ENCODE peak calls at places on chromosome 5, in four cellular contexts. C is GM12878, P is K562, N is H1. M is an unnamed sample.

GRCh38 chr5:127960126-127960744 is 123.3 kb upstream of the SLC12A2 start:
- DNase-seq in C (no peak), P (no peak), N (no peak), M (no peak)

GRCh38 chr5:41790038-41790776 is 80.0 kb downstream of the OXCT1 start:
- DNase-seq in C (no peak), P (no peak), N (no peak), M (peak; percentile 55)

GRCh38 chr5:4156153-4156552 is 560.5 kb downstream of the IRX1 start:
- DNase-seq in C (no peak), P (no peak), N (no peak), M (no peak)

GRCh38 chr5:161397448-161397847 is 149.1 kb downstream of the GABRB2 start:
- DNase-seq in C (no peak), P (no peak), N (no peak), M (no peak)

GRCh38 chr5:33852327-33852726 is 39.5 kb downstream of the ADAMTS12 start:
- DNase-seq in C (no peak), P (no peak), N (no peak), M (no peak)

GRCh38 chr5:2754621-2755370 is 3.3 kb upstream of the IRX2 start:
- DNase-seq in C (no peak), P (no peak), N (peak; percentile 62), M (peak; percentile 38)

GRCh38 chr5:35458824-35459207 is 158.8 kb upstream of the SPEF2 start:
- DNase-seq in C (no peak), P (no peak), N (no peak), M (peak; percentile 24)

GRCh38 chr5:6728011-6728794 is 15.0 kb downstream of the TENT4A start:
- DNase-seq in C (no peak), P (no peak), N (no peak), M (peak; percentile 57)

GRCh38 chr5:89053547-89053946 is 170.6 kb upstream of the MEF2C start:
- DNase-seq in C (no peak), P (no peak), N (no peak), M (no peak)

GRCh38 chr5:116442095-116442534 is 132.5 kb downstream of the SEMA6A start:
- DNase-seq in C (no peak), P (no peak), N (no peak), M (peak; percentile 49)

GRCh38 chr5:8458038-8458383 is 589.1 kb downstream of the MTRR start:
- DNase-seq in C (no peak), P (peak; percentile 39), N (no peak), M (no peak)

GRCh38 chr5:96881511-96882115 is 5.3 kb downstream of the ERAP2 start:
- DNase-seq in C (no peak), P (peak; percentile 62), N (no peak), M (no peak)

GRCh38 chr5:146533260-146533857 is 17.4 kb upstream of the GPR151 start:
- DNase-seq in C (peak; percentile 44), P (peak; percentile 81), N (peak; percentile 84), M (peak; percentile 71)

GRCh38 chr5:180590543-180591248 is 603 bp downstream of the SCGB3A1 start:
- DNase-seq in C (no peak), P (no peak), N (peak; percentile 72), M (peak; percentile 48)

GRCh38 chr5:2685651-2686050 is 65.8 kb downstream of the IRX2 start:
- DNase-seq in C (no peak), P (no peak), N (no peak), M (no peak)

GRCh38 chr5:51226420-51226735 is 156.9 kb upstream of the ISL1 start:
- DNase-seq in C (no peak), P (no peak), N (peak; percentile 49), M (no peak)

GRCh38 chr5:157214399-157214798 is 33.8 kb downstream of the ITK start:
- DNase-seq in C (no peak), P (no peak), N (no peak), M (no peak)

GRCh38 chr5:96790851-96791513 is 16.8 kb downstream of the ERAP1 start:
- DNase-seq in C (no peak), P (no peak), N (no peak), M (no peak)

GRCh38 chr5:149301744-149302380 is 30.2 kb downstream of the AFAP1L1 start:
- DNase-seq in C (no peak), P (no peak), N (no peak), M (no peak)

GRCh38 chr5:58056546-58056945 is 403.3 kb downstream of the PLK2 start:
- DNase-seq in C (no peak), P (no peak), N (no peak), M (no peak)

GRCh38 chr5:1161832-1162229 is 39.6 kb upstream of the SLC6A19 start:
- DNase-seq in C (no peak), P (no peak), N (no peak), M (peak; percentile 88)

GRCh38 chr5:154783774-154784460 is 28.7 kb downstream of the LARP1 start:
- DNase-seq in C (peak; percentile 43), P (peak; percentile 50), N (no peak), M (no peak)
- TF ChIP-seq NRF1 in C (no peak), P (no peak), N (no peak), M (no peak)

DNA sequence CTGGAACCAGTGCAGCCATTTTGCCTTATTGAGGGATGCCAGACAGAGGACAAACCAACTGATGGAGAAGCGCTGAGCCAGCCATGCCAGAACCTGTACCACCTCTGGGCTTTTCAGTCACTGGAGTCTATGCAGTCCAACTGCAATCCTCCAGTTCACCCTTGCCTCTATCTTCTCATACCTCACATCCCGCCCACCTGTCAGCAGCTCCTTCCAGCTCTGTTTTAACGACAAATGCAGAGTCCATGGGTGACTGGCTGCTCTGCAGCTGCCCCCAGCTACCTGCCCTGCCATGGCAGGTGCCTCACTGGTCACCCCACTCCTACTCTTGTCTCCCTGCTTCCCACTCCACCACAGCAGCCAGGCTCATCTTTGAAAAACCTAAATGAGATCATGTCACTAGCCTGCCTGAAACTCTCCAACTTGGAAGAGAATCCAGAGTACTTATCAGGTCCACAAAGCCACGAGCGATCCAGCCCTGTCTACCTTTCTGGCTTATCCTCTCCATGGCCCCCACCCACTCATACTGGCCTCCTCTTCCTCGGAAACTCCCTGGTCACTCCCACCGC is 14.0 kb upstream of the ACSL6 start:
- DNase-seq in C (no peak), P (no peak), N (no peak), M (no peak)
- TF ChIP-seq NRF1 in C (no peak), P (no peak), N (no peak), M (no peak)

DNA sequence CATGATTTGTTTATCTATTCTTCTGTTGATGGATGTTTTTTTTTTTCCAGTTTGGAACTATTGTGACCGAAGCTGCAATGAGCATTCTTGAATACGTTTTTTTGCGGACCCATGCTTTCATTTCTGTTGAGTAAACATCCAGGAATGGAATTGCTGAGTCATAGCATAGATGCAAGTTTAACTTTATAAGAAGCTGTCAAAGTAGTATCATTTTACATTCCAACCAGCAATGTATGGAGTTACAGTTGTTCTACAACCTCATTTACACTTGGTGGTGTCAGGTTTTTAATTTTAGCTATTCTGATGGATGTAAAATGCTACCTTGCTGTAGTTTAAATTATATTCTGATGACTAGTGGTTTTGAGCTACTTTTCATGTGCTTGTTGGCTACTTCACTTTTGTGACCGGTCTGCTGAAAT is 49.0 kb downstream of the NPR3 start:
- DNase-seq in C (no peak), P (peak; percentile 18), N (no peak), M (no peak)
- TF ChIP-seq NRF1 in C (no peak), P (no peak), N (no peak), M (no peak)

DNA sequence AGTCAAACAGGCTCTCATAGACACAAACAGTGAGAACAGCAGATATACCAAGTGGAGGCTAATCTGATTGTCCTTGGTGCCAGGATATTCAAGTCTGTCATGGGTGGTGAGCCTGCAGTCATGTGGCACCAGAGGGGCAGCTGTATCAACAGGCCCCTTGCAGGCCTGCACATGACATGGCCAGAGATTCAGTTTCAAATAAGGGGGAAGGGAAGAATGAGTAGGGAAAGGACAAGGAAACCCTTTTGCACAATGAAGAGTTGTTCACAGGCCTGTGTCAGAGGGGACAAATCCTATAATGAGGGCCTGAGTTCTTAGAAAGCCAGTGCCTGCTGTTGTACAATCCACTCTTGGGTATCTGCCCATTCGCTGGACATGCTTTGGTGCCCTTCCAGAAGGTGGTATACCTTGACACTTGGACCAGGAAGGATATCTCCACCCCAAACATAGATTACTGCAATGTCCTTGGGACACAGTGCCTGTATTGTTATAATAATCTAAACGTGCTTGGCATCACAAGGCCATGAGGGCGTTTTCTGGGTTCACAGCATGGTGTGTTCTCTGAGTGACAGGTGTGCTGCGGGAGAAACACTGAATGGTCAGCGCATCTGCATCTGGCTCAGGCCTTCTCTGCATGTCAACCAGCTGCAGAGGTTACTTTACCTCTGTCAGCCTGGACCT is 1.9 kb upstream of the TMEM171 start:
- DNase-seq in C (no peak), P (no peak), N (no peak), M (peak; percentile 64)
- TF ChIP-seq NRF1 in C (no peak), P (no peak), N (no peak), M (no peak)

GRCh38 chr5:134019636-134020035 is 14.9 kb upstream of the VDAC1 start:
- DNase-seq in C (no peak), P (no peak), N (no peak), M (no peak)

GRCh38 chr5:134020188-134020587 is 15.4 kb upstream of the VDAC1 start:
- DNase-seq in C (no peak), P (no peak), N (no peak), M (no peak)

GRCh38 chr5:134018986-134019316 is 14.2 kb upstream of the VDAC1 start:
- DNase-seq in C (no peak), P (no peak), N (no peak), M (no peak)

GRCh38 chr5:134022333-134022732 is 17.6 kb upstream of the VDAC1 start:
- DNase-seq in C (no peak), P (no peak), N (no peak), M (no peak)

GRCh38 chr5:134018154-134018985 is 13.6 kb upstream of the VDAC1 start:
- DNase-seq in C (no peak), P (peak; percentile 38), N (no peak), M (no peak)
- TF ChIP-seq NRF1 in C (no peak), P (no peak), N (no peak), M (no peak)

DNA sequence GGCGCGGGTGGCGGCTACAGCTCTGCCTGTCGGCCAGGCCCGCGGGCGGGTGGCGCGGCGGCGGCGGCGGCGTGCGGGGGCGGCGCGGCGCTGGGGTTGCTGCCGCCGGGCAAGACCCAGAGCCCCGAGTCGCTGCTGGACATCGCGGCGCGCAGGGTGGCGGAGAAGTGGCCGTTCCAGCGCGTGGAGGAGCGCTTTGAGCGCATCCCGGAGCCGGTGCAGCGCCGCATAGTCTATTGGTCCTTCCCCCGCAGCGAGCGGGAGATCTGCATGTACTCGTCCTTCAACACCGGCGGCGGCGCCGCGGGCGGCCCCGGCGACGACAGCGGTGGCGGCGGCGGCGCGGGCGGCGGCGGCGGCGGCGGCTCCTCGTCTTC is 299 bp downstream of the ZSWIM6 start:
- DNase-seq in C (no peak), P (peak; percentile 53), N (no peak), M (peak; percentile 52)
- TF ChIP-seq NRF1 in C (no peak), P (no peak), N (no peak), M (no peak)

GRCh38 chr5:170307575-170308465 is 10.2 kb upstream of the LCP2 start:
- DNase-seq in C (no peak), P (peak; percentile 83), N (no peak), M (no peak)
- TF ChIP-seq NRF1 in C (no peak), P (peak; percentile 6), N (no peak), M (no peak)

GRCh38 chr5:168023190-168023589 is 268.3 kb upstream of the WWC1 start:
- DNase-seq in C (no peak), P (no peak), N (no peak), M (peak; percentile 87)
- TF ChIP-seq NRF1 in C (no peak), P (no peak), N (no peak), M (no peak)

M was measured in SK-N-SH.